ENCODE peak calls at places on chromosomes 1 and 21, in ten cellular contexts. One of them, this sample, is unnamed.

GRCh38 chr1:214349781-214350180 is 68.8 kb downstream of the SMYD2 start:
- DNase-seq in cardiac muscle cell: peak
- DNase-seq in T-helper 1 cell: no peak
- DNase-seq in osteocyte: no peak
- DNase-seq in HT-29: peak
- DNase-seq in kidney epithelial cell: no peak
- DNase-seq in stimulated activated CD4-positive, alpha-beta T cell treated with anti-CD3 and anti-CD28 coated beads, Interleukin-15, amount 100 ng/mL, for 1 hour: no peak
- DNase-seq in activated CD4-positive, alpha-beta T cell treated with anti-CD3 and anti-CD28 coated beads for 48 hours: no peak
- DNase-seq in SK-N-SH: no peak
- DNase-seq in LoVo: no peak
- DNase-seq in this sample: no peak

GRCh38 chr1:226110249-226111108 is 48.0 kb downstream of the H3-3A start:
- DNase-seq in kidney epithelial cell: no peak
- DNase-seq in SK-N-SH: peak
- DNase-seq in T-helper 1 cell: peak
- DNase-seq in stimulated activated CD4-positive, alpha-beta T cell treated with anti-CD3 and anti-CD28 coated beads, Interleukin-15, amount 100 ng/mL, for 1 hour: peak
- DNase-seq in activated CD4-positive, alpha-beta T cell treated with anti-CD3 and anti-CD28 coated beads for 48 hours: peak
- DNase-seq in osteocyte: peak
- DNase-seq in HT-29: peak
- DNase-seq in LoVo: peak
- DNase-seq in cardiac muscle cell: peak
- DNase-seq in this sample: peak

GRCh38 chr1:51331206-51332100 is 1.1 kb upstream of the TTC39A start:
- DNase-seq in LoVo: peak
- DNase-seq in cardiac muscle cell: peak
- DNase-seq in stimulated activated CD4-positive, alpha-beta T cell treated with anti-CD3 and anti-CD28 coated beads, Interleukin-15, amount 100 ng/mL, for 1 hour: no peak
- DNase-seq in T-helper 1 cell: no peak
- DNase-seq in kidney epithelial cell: peak
- DNase-seq in activated CD4-positive, alpha-beta T cell treated with anti-CD3 and anti-CD28 coated beads for 48 hours: no peak
- DNase-seq in HT-29: peak
- DNase-seq in osteocyte: no peak
- DNase-seq in SK-N-SH: peak
- DNase-seq in this sample: peak

GRCh38 chr21:32604484-32604883 is 7.7 kb downstream of the CFAP298 start:
- DNase-seq in kidney epithelial cell: no peak
- DNase-seq in T-helper 1 cell: no peak
- DNase-seq in cardiac muscle cell: no peak
- DNase-seq in SK-N-SH: no peak
- DNase-seq in HT-29: no peak
- DNase-seq in activated CD4-positive, alpha-beta T cell treated with anti-CD3 and anti-CD28 coated beads for 48 hours: no peak
- DNase-seq in LoVo: no peak
- DNase-seq in stimulated activated CD4-positive, alpha-beta T cell treated with anti-CD3 and anti-CD28 coated beads, Interleukin-15, amount 100 ng/mL, for 1 hour: no peak
- DNase-seq in osteocyte: no peak
- DNase-seq in this sample: no peak

GRCh38 chr21:28636988-28637691 is 355.5 kb downstream of the LTN1 start:
- DNase-seq in SK-N-SH: no peak
- DNase-seq in stimulated activated CD4-positive, alpha-beta T cell treated with anti-CD3 and anti-CD28 coated beads, Interleukin-15, amount 100 ng/mL, for 1 hour: no peak
- DNase-seq in cardiac muscle cell: peak
- DNase-seq in LoVo: no peak
- DNase-seq in HT-29: peak
- DNase-seq in T-helper 1 cell: no peak
- DNase-seq in kidney epithelial cell: peak
- DNase-seq in osteocyte: no peak
- DNase-seq in activated CD4-positive, alpha-beta T cell treated with anti-CD3 and anti-CD28 coated beads for 48 hours: peak
- DNase-seq in this sample: no peak

GRCh38 chr1:39675220-39675619 is 3.3 kb upstream of the NT5C1A start:
- DNase-seq in activated CD4-positive, alpha-beta T cell treated with anti-CD3 and anti-CD28 coated beads for 48 hours: no peak
- DNase-seq in SK-N-SH: peak
- DNase-seq in HT-29: no peak
- DNase-seq in stimulated activated CD4-positive, alpha-beta T cell treated with anti-CD3 and anti-CD28 coated beads, Interleukin-15, amount 100 ng/mL, for 1 hour: no peak
- DNase-seq in kidney epithelial cell: no peak
- DNase-seq in LoVo: no peak
- DNase-seq in osteocyte: no peak
- DNase-seq in T-helper 1 cell: no peak
- DNase-seq in cardiac muscle cell: no peak
- DNase-seq in this sample: no peak

GRCh38 chr1:91795601-91796389 is 90.2 kb downstream of the TGFBR3 start:
- DNase-seq in activated CD4-positive, alpha-beta T cell treated with anti-CD3 and anti-CD28 coated beads for 48 hours: no peak
- DNase-seq in kidney epithelial cell: no peak
- DNase-seq in HT-29: no peak
- DNase-seq in cardiac muscle cell: peak
- DNase-seq in osteocyte: no peak
- DNase-seq in T-helper 1 cell: no peak
- DNase-seq in SK-N-SH: no peak
- DNase-seq in LoVo: no peak
- DNase-seq in stimulated activated CD4-positive, alpha-beta T cell treated with anti-CD3 and anti-CD28 coated beads, Interleukin-15, amount 100 ng/mL, for 1 hour: no peak
- DNase-seq in this sample: no peak

GRCh38 chr1:161037661-161038522 is 872 bp downstream of the TSTD1 start:
- DNase-seq in T-helper 1 cell: no peak
- DNase-seq in stimulated activated CD4-positive, alpha-beta T cell treated with anti-CD3 and anti-CD28 coated beads, Interleukin-15, amount 100 ng/mL, for 1 hour: no peak
- DNase-seq in HT-29: peak
- DNase-seq in kidney epithelial cell: no peak
- DNase-seq in activated CD4-positive, alpha-beta T cell treated with anti-CD3 and anti-CD28 coated beads for 48 hours: no peak
- DNase-seq in osteocyte: no peak
- DNase-seq in cardiac muscle cell: no peak
- DNase-seq in LoVo: no peak
- DNase-seq in SK-N-SH: no peak
- DNase-seq in this sample: no peak

GRCh38 chr1:116418091-116418830 is 45.2 kb downstream of the ATP1A1 start:
- DNase-seq in osteocyte: peak
- DNase-seq in LoVo: peak
- DNase-seq in T-helper 1 cell: peak
- DNase-seq in cardiac muscle cell: peak
- DNase-seq in HT-29: peak
- DNase-seq in activated CD4-positive, alpha-beta T cell treated with anti-CD3 and anti-CD28 coated beads for 48 hours: peak
- DNase-seq in kidney epithelial cell: peak
- DNase-seq in SK-N-SH: peak
- DNase-seq in stimulated activated CD4-positive, alpha-beta T cell treated with anti-CD3 and anti-CD28 coated beads, Interleukin-15, amount 100 ng/mL, for 1 hour: peak
- DNase-seq in this sample: peak

GRCh38 chr1:204331847-204332487 is 27.8 kb downstream of the PLEKHA6 start:
- DNase-seq in stimulated activated CD4-positive, alpha-beta T cell treated with anti-CD3 and anti-CD28 coated beads, Interleukin-15, amount 100 ng/mL, for 1 hour: no peak
- DNase-seq in activated CD4-positive, alpha-beta T cell treated with anti-CD3 and anti-CD28 coated beads for 48 hours: no peak
- DNase-seq in cardiac muscle cell: no peak
- DNase-seq in kidney epithelial cell: no peak
- DNase-seq in osteocyte: no peak
- DNase-seq in SK-N-SH: no peak
- DNase-seq in LoVo: peak
- DNase-seq in T-helper 1 cell: no peak
- DNase-seq in HT-29: peak
- DNase-seq in this sample: no peak

GRCh38 chr1:91804546-91805023 is 81.4 kb downstream of the TGFBR3 start:
- DNase-seq in T-helper 1 cell: peak
- DNase-seq in activated CD4-positive, alpha-beta T cell treated with anti-CD3 and anti-CD28 coated beads for 48 hours: peak
- DNase-seq in cardiac muscle cell: peak
- DNase-seq in kidney epithelial cell: peak
- DNase-seq in SK-N-SH: no peak
- DNase-seq in osteocyte: no peak
- DNase-seq in stimulated activated CD4-positive, alpha-beta T cell treated with anti-CD3 and anti-CD28 coated beads, Interleukin-15, amount 100 ng/mL, for 1 hour: peak
- DNase-seq in LoVo: peak
- DNase-seq in HT-29: no peak
- DNase-seq in this sample: no peak

GRCh38 chr1:90359994-90360393 is 357.1 kb downstream of the BARHL2 start:
- DNase-seq in cardiac muscle cell: no peak
- DNase-seq in stimulated activated CD4-positive, alpha-beta T cell treated with anti-CD3 and anti-CD28 coated beads, Interleukin-15, amount 100 ng/mL, for 1 hour: no peak
- DNase-seq in T-helper 1 cell: no peak
- DNase-seq in kidney epithelial cell: no peak
- DNase-seq in osteocyte: no peak
- DNase-seq in SK-N-SH: no peak
- DNase-seq in HT-29: no peak
- DNase-seq in LoVo: no peak
- DNase-seq in activated CD4-positive, alpha-beta T cell treated with anti-CD3 and anti-CD28 coated beads for 48 hours: no peak
- DNase-seq in this sample: no peak

GRCh38 chr1:166136699-166137401 is 30.0 kb downstream of the FAM78B start:
- DNase-seq in kidney epithelial cell: no peak
- DNase-seq in T-helper 1 cell: no peak
- DNase-seq in cardiac muscle cell: no peak
- DNase-seq in HT-29: no peak
- DNase-seq in osteocyte: no peak
- DNase-seq in SK-N-SH: no peak
- DNase-seq in stimulated activated CD4-positive, alpha-beta T cell treated with anti-CD3 and anti-CD28 coated beads, Interleukin-15, amount 100 ng/mL, for 1 hour: no peak
- DNase-seq in LoVo: no peak
- DNase-seq in activated CD4-positive, alpha-beta T cell treated with anti-CD3 and anti-CD28 coated beads for 48 hours: no peak
- DNase-seq in this sample: no peak

GRCh38 chr1:26582053-26582835 is 52.7 kb downstream of the RPS6KA1 start:
- DNase-seq in cardiac muscle cell: no peak
- DNase-seq in activated CD4-positive, alpha-beta T cell treated with anti-CD3 and anti-CD28 coated beads for 48 hours: peak
- DNase-seq in LoVo: no peak
- DNase-seq in SK-N-SH: no peak
- DNase-seq in osteocyte: no peak
- DNase-seq in HT-29: no peak
- DNase-seq in stimulated activated CD4-positive, alpha-beta T cell treated with anti-CD3 and anti-CD28 coated beads, Interleukin-15, amount 100 ng/mL, for 1 hour: no peak
- DNase-seq in kidney epithelial cell: no peak
- DNase-seq in T-helper 1 cell: no peak
- DNase-seq in this sample: no peak

GRCh38 chr1:3978196-3978927 is 78.3 kb upstream of the C1orf174 start:
- DNase-seq in stimulated activated CD4-positive, alpha-beta T cell treated with anti-CD3 and anti-CD28 coated beads, Interleukin-15, amount 100 ng/mL, for 1 hour: no peak
- DNase-seq in LoVo: no peak
- DNase-seq in cardiac muscle cell: no peak
- DNase-seq in activated CD4-positive, alpha-beta T cell treated with anti-CD3 and anti-CD28 coated beads for 48 hours: no peak
- DNase-seq in SK-N-SH: no peak
- DNase-seq in osteocyte: no peak
- DNase-seq in HT-29: no peak
- DNase-seq in T-helper 1 cell: no peak
- DNase-seq in kidney epithelial cell: no peak
- DNase-seq in this sample: no peak

GRCh38 chr1:235019456-235019855 is 109.2 kb downstream of the TOMM20 start:
- DNase-seq in kidney epithelial cell: no peak
- DNase-seq in osteocyte: no peak
- DNase-seq in LoVo: no peak
- DNase-seq in SK-N-SH: no peak
- DNase-seq in activated CD4-positive, alpha-beta T cell treated with anti-CD3 and anti-CD28 coated beads for 48 hours: no peak
- DNase-seq in stimulated activated CD4-positive, alpha-beta T cell treated with anti-CD3 and anti-CD28 coated beads, Interleukin-15, amount 100 ng/mL, for 1 hour: no peak
- DNase-seq in T-helper 1 cell: no peak
- DNase-seq in cardiac muscle cell: no peak
- DNase-seq in HT-29: no peak
- DNase-seq in this sample: no peak

GRCh38 chr1:170864238-170864637 is 71.1 kb upstream of the MROH9 start:
- DNase-seq in stimulated activated CD4-positive, alpha-beta T cell treated with anti-CD3 and anti-CD28 coated beads, Interleukin-15, amount 100 ng/mL, for 1 hour: no peak
- DNase-seq in LoVo: no peak
- DNase-seq in activated CD4-positive, alpha-beta T cell treated with anti-CD3 and anti-CD28 coated beads for 48 hours: no peak
- DNase-seq in SK-N-SH: no peak
- DNase-seq in HT-29: no peak
- DNase-seq in kidney epithelial cell: no peak
- DNase-seq in osteocyte: no peak
- DNase-seq in cardiac muscle cell: peak
- DNase-seq in T-helper 1 cell: no peak
- DNase-seq in this sample: no peak

GRCh38 chr1:212430416-212430815 is 2.3 kb upstream of the NENF start:
- DNase-seq in LoVo: no peak
- DNase-seq in kidney epithelial cell: no peak
- DNase-seq in T-helper 1 cell: no peak
- DNase-seq in cardiac muscle cell: no peak
- DNase-seq in activated CD4-positive, alpha-beta T cell treated with anti-CD3 and anti-CD28 coated beads for 48 hours: no peak
- DNase-seq in osteocyte: no peak
- DNase-seq in HT-29: no peak
- DNase-seq in SK-N-SH: no peak
- DNase-seq in stimulated activated CD4-positive, alpha-beta T cell treated with anti-CD3 and anti-CD28 coated beads, Interleukin-15, amount 100 ng/mL, for 1 hour: no peak
- DNase-seq in this sample: no peak

GRCh38 chr21:36437745-36438128 is 42.2 kb downstream of the CLDN14 start:
- DNase-seq in LoVo: no peak
- DNase-seq in cardiac muscle cell: peak
- DNase-seq in osteocyte: no peak
- DNase-seq in activated CD4-positive, alpha-beta T cell treated with anti-CD3 and anti-CD28 coated beads for 48 hours: no peak
- DNase-seq in T-helper 1 cell: no peak
- DNase-seq in HT-29: no peak
- DNase-seq in stimulated activated CD4-positive, alpha-beta T cell treated with anti-CD3 and anti-CD28 coated beads, Interleukin-15, amount 100 ng/mL, for 1 hour: no peak
- DNase-seq in kidney epithelial cell: no peak
- DNase-seq in SK-N-SH: no peak
- DNase-seq in this sample: no peak

GRCh38 chr1:219155140-219155539 is 18.5 kb upstream of the LYPLAL1 start:
- DNase-seq in stimulated activated CD4-positive, alpha-beta T cell treated with anti-CD3 and anti-CD28 coated beads, Interleukin-15, amount 100 ng/mL, for 1 hour: no peak
- DNase-seq in HT-29: no peak
- DNase-seq in LoVo: no peak
- DNase-seq in osteocyte: no peak
- DNase-seq in activated CD4-positive, alpha-beta T cell treated with anti-CD3 and anti-CD28 coated beads for 48 hours: no peak
- DNase-seq in kidney epithelial cell: no peak
- DNase-seq in SK-N-SH: no peak
- DNase-seq in cardiac muscle cell: peak
- DNase-seq in T-helper 1 cell: no peak
- DNase-seq in this sample: no peak

GRCh38 chr1:3807769-3808168 is 11.5 kb upstream of the LRRC47 start:
- DNase-seq in cardiac muscle cell: no peak
- DNase-seq in LoVo: no peak
- DNase-seq in activated CD4-positive, alpha-beta T cell treated with anti-CD3 and anti-CD28 coated beads for 48 hours: no peak
- DNase-seq in osteocyte: no peak
- DNase-seq in SK-N-SH: no peak
- DNase-seq in HT-29: no peak
- DNase-seq in stimulated activated CD4-positive, alpha-beta T cell treated with anti-CD3 and anti-CD28 coated beads, Interleukin-15, amount 100 ng/mL, for 1 hour: no peak
- DNase-seq in kidney epithelial cell: no peak
- DNase-seq in T-helper 1 cell: no peak
- DNase-seq in this sample: no peak

GRCh38 chr1:210360852-210361477 is 32.3 kb downstream of the HHAT start:
- DNase-seq in T-helper 1 cell: no peak
- DNase-seq in stimulated activated CD4-positive, alpha-beta T cell treated with anti-CD3 and anti-CD28 coated beads, Interleukin-15, amount 100 ng/mL, for 1 hour: no peak
- DNase-seq in HT-29: peak
- DNase-seq in kidney epithelial cell: no peak
- DNase-seq in LoVo: peak
- DNase-seq in cardiac muscle cell: peak
- DNase-seq in SK-N-SH: peak
- DNase-seq in osteocyte: no peak
- DNase-seq in activated CD4-positive, alpha-beta T cell treated with anti-CD3 and anti-CD28 coated beads for 48 hours: no peak
- DNase-seq in this sample: peak

GRCh38 chr21:44982558-44983244 is 42.9 kb downstream of the SLX9 start:
- DNase-seq in osteocyte: no peak
- DNase-seq in SK-N-SH: no peak
- DNase-seq in cardiac muscle cell: peak
- DNase-seq in activated CD4-positive, alpha-beta T cell treated with anti-CD3 and anti-CD28 coated beads for 48 hours: no peak
- DNase-seq in kidney epithelial cell: no peak
- DNase-seq in LoVo: no peak
- DNase-seq in HT-29: no peak
- DNase-seq in T-helper 1 cell: no peak
- DNase-seq in stimulated activated CD4-positive, alpha-beta T cell treated with anti-CD3 and anti-CD28 coated beads, Interleukin-15, amount 100 ng/mL, for 1 hour: no peak
- DNase-seq in this sample: peak

GRCh38 chr21:45363921-45364463 is 41.0 kb upstream of the COL18A1 start:
- DNase-seq in stimulated activated CD4-positive, alpha-beta T cell treated with anti-CD3 and anti-CD28 coated beads, Interleukin-15, amount 100 ng/mL, for 1 hour: peak
- DNase-seq in SK-N-SH: no peak
- DNase-seq in kidney epithelial cell: peak
- DNase-seq in activated CD4-positive, alpha-beta T cell treated with anti-CD3 and anti-CD28 coated beads for 48 hours: peak
- DNase-seq in HT-29: peak
- DNase-seq in cardiac muscle cell: peak
- DNase-seq in osteocyte: peak
- DNase-seq in LoVo: peak
- DNase-seq in T-helper 1 cell: no peak
- DNase-seq in this sample: peak

GRCh38 chr1:26029864-26030481 is 8.4 kb downstream of the EXTL1 start:
- DNase-seq in LoVo: no peak
- DNase-seq in stimulated activated CD4-positive, alpha-beta T cell treated with anti-CD3 and anti-CD28 coated beads, Interleukin-15, amount 100 ng/mL, for 1 hour: no peak
- DNase-seq in kidney epithelial cell: no peak
- DNase-seq in activated CD4-positive, alpha-beta T cell treated with anti-CD3 and anti-CD28 coated beads for 48 hours: no peak
- DNase-seq in T-helper 1 cell: no peak
- DNase-seq in SK-N-SH: no peak
- DNase-seq in osteocyte: no peak
- DNase-seq in cardiac muscle cell: no peak
- DNase-seq in HT-29: no peak
- DNase-seq in this sample: no peak